ENCODE peak calls at places on chromosome 19, in six cellular contexts. N is body of pancreas, P is suprapubic skin, G is left ventricle myocardium inferior, T is IMR-90, A is thoracic aorta. S is an unnamed sample. For H3K4me1, the result is how much of the 10 kb centered on the place peaks cover.

GRCh38 chr19:46984077-46985010 is 35.3 kb upstream of the NPAS1 start:
- DNase-seq in N (peak), P (no peak), G (peak), T (peak), A (no peak), S (no peak)

GRCh38 chr19:13461536-13461935 is 44.7 kb downstream of the CACNA1A start:
- DNase-seq in N (no peak), P (no peak), G (no peak), T (no peak), A (no peak), S (no peak)

GRCh38 chr19:35462476-35462953 is 14.5 kb downstream of the FFAR2 start:
- DNase-seq in N (peak), P (no peak), G (no peak), T (no peak), A (no peak), S (no peak)

GRCh38 chr19:5624741-5625140 is 1.9 kb downstream of the SAFB start:
- DNase-seq in N (no peak), P (no peak), G (no peak), T (no peak), A (no peak), S (no peak)

GRCh38 chr19:2166741-2167738 is 3.3 kb downstream of the DOT1L start:
- DNase-seq in N (peak), P (peak), G (peak), T (peak), A (peak), S (no peak)

GRCh38 chr19:44374789-44375188 is 18.3 kb upstream of the ZNF112 start:
- DNase-seq in N (no peak), P (no peak), G (no peak), T (no peak), A (no peak), S (no peak)

GRCh38 chr19:34734601-34735103 is 609 bp downstream of the ZNF181 start:
- DNase-seq in N (peak), P (no peak), G (no peak), T (no peak), A (no peak), S (no peak)

GRCh38 chr19:10036601-10037071 is 23.4 kb downstream of the RDH8 start:
- DNase-seq in N (peak), P (no peak), G (no peak), T (no peak), A (no peak), S (no peak)

GRCh38 chr19:41324921-41325639 is 15.1 kb downstream of the CCDC97 start:
- DNase-seq in N (peak), P (no peak), G (peak), T (peak), A (peak), S (no peak)

GRCh38 chr19:49447485-49448431 is 3.9 kb downstream of the PIH1D1 start:
- DNase-seq in N (peak), P (no peak), G (peak), T (peak), A (no peak), S (no peak)

GRCh38 chr19:57212109-57212508 is 18.7 kb upstream of the AURKC start:
- DNase-seq in N (no peak), P (no peak), G (no peak), T (peak), A (no peak), S (no peak)

GRCh38 chr19:50580970-50581636 is 12.9 kb upstream of the LRRC4B start:
- DNase-seq in N (no peak), P (no peak), G (no peak), T (no peak), A (no peak), S (no peak)

DNA sequence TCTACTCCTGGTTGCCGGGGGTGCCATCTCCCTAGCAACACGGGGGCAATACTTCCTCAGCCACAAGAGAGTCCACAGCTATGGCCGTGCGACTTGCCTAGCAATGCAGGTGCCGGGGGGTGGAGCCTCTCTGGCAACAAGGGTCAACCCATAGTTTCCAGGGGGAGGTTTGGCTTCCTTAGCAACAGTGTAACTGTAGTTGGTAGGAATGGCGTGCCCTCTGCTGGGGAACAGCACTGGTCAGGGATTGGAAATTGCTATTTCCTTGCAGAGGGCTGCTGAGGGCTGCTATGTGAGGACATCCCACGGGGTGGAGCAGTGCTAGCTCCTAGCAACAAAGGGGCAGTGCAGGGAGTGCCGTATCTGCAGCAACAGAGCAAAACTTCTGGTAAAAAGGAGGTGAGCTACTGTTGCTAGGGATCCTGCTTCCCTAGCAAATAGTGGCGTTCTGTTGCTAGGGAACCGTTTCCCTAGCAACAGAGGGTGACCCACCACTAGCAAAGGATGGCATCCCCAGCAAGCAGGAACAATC is 7.0 kb upstream of the TMC4 start:
- DNase-seq in N (peak), P (no peak), G (no peak), T (peak), A (no peak), S (no peak)
- TF ChIP-seq CTCF in N (no peak), P (no peak), G (peak), T (peak), A (no peak), S (peak)

GRCh38 chr19:55553217-55554182 is 8.2 kb upstream of the SBK3 start:
- DNase-seq in N (no peak), P (no peak), G (no peak), T (no peak), A (no peak), S (no peak)
- H3K4me1 ChIP-seq in N (under half), P (under half), G (under half), T (under half), A (under half), S (under half)

GRCh38 chr19:16375157-16375935 is 50.7 kb downstream of the KLF2 start:
- DNase-seq in N (no peak), P (no peak), G (no peak), T (no peak), A (no peak), S (no peak)

GRCh38 chr19:16376241-16376640 is 51.6 kb downstream of the KLF2 start:
- DNase-seq in N (no peak), P (no peak), G (no peak), T (no peak), A (no peak), S (no peak)

GRCh38 chr19:16375936-16376185 is 51.2 kb downstream of the KLF2 start:
- DNase-seq in N (no peak), P (no peak), G (no peak), T (no peak), A (no peak), S (no peak)

GRCh38 chr19:16377521-16377920 is 52.9 kb downstream of the KLF2 start:
- DNase-seq in N (no peak), P (no peak), G (no peak), T (no peak), A (no peak), S (no peak)

DNA sequence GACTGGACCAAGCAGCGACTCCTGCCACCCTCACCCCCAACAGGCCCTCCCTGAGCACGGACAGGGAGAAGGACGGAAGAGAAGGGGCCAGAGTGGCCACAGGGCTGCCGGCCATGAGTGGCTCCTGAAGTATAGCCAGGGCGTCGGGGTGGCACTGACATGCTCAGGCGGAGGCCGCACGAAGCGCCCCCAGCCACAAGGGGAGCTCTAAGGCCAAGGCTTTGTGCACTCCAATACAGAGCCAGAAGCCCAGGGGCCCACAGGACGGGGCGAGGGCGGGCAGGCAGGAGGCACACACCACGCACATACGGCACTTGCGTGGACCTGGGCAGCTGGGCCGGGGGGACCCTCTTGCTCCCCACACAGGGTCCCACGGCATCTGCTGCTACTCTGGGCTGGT is 52.0 kb downstream of the KLF2 start:
- DNase-seq in N (no peak), P (no peak), G (no peak), T (no peak), A (no peak), S (no peak)
- TF ChIP-seq CTCF in N (no peak), P (peak), G (peak), T (peak), A (no peak), S (peak)

GRCh38 chr19:31071157-31071855 is 277.9 kb downstream of the TSHZ3 start:
- DNase-seq in N (no peak), P (no peak), G (no peak), T (no peak), A (no peak), S (no peak)
- H3K4me1 ChIP-seq in N (under half), P (under half), G (under half), T (under half), A (under half), S (under half)

GRCh38 chr19:7669641-7670040 is 792 bp downstream of the RETN start:
- DNase-seq in N (no peak), P (no peak), G (no peak), T (no peak), A (no peak), S (no peak)
- TF ChIP-seq CTCF in N (no peak), P (no peak), G (no peak), T (no peak), A (no peak), S (no peak)

DNA sequence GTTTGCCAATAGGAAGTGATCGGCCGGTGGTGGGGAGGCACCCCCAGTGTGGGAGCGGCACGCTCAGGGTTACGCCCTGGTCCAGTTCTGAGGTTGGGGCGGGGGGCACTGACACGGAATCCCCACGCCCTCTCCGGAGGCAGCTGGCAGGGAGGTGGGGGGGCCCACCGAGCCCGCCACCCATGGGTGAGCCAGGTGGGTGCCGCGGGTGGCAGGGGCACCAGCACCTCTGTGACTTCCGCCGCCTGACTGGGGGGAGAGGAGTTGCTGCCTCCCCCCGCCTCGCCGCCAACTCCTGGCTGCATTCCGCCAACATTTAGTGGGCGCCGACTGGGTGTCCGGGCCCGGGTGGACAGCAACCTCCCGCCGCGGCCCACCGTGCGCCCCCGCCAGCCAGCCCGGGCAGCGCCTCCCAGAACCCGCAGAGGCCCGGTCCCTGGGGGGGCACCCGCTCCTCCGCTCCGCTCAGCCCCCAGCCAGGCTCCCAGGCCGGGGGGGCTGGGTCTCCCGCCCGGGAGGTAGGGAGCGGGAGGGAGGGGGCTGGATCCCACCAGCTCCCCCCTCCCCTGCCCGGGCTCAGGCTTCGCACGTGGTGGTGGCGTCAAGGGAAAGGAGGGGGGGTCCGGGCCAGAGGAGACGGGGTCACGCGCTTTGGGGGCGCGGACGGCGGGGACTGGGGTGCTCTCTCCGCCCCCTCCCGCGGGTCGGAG is 2.0 kb downstream of the ZBTB7A start:
- DNase-seq in N (peak), P (no peak), G (peak), T (no peak), A (no peak), S (no peak)
- H3K4me1 ChIP-seq in N (half or more), P (half or more), G (half or more), T (under half), A (under half), S (half or more)

GRCh38 chr19:42349378-42350107 is 24.1 kb downstream of the MEGF8 start:
- DNase-seq in N (no peak), P (no peak), G (no peak), T (no peak), A (no peak), S (no peak)
- TF ChIP-seq CTCF in N (no peak), P (no peak), G (no peak), T (no peak), A (no peak), S (no peak)

DNA sequence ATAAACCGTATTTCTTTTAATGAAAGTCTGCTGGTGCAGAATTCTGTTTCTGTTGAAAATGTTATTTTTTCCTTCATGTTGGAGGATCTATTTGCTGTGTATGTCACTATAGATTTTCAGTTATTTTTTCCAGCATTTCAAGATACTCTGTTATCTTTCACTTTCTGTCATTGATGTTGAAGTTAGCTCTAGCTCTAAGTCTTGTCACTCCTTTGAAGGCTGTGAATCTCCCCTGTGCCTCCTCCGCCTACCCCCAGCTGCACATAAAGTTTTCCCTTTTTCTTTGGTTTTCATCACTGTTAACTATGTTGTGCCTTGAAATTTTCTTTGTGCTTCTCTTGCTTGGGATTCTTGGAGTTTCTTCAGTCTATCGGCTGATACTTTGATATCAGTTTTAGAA is 20.7 kb downstream of the URI1 start:
- DNase-seq in N (no peak), P (no peak), G (no peak), T (no peak), A (no peak), S (no peak)
- H3K4me1 ChIP-seq in N (under half), P (under half), G (half or more), T (under half), A (under half), S (half or more)

GRCh38 chr19:29702161-29702957 is 12.7 kb downstream of the C19orf12 start:
- DNase-seq in N (no peak), P (no peak), G (no peak), T (no peak), A (no peak), S (no peak)

GRCh38 chr19:29699861-29700260 is 15.2 kb downstream of the C19orf12 start:
- DNase-seq in N (no peak), P (no peak), G (no peak), T (no peak), A (no peak), S (no peak)

GRCh38 chr19:29704562-29705558 is 10.2 kb downstream of the C19orf12 start:
- DNase-seq in N (no peak), P (no peak), G (no peak), T (no peak), A (no peak), S (no peak)

GRCh38 chr19:29705706-29706105 is 9.4 kb downstream of the C19orf12 start:
- DNase-seq in N (no peak), P (no peak), G (no peak), T (no peak), A (no peak), S (no peak)

GRCh38 chr19:29702958-29703320 is 12.1 kb downstream of the C19orf12 start:
- DNase-seq in N (no peak), P (no peak), G (no peak), T (no peak), A (no peak), S (no peak)
- TF ChIP-seq CTCF in N (no peak), P (no peak), G (no peak), T (no peak), A (no peak), S (no peak)

S was measured in esophagus squamous epithelium.